ENCODE peak calls at places on chromosomes 6 and 20, in four cellular contexts. K is left ventricle myocardium inferior, R is right atrium auricular region, M is kidney epithelial cell. W is an unnamed sample.

GRCh38 chr20:61807426-61808160 is 258.1 kb downstream of the TAF4 start:
- DNase-seq in K (no peak), M (no peak), R (no peak), W (no peak)

GRCh38 chr6:76684881-76685280 is 612.4 kb upstream of the IMPG1 start:
- DNase-seq in R (no peak), M (no peak), K (no peak), W (no peak)

GRCh38 chr6:79313254-79313653 is 78.8 kb upstream of the HMGN3 start:
- DNase-seq in K (no peak), R (no peak), M (no peak), W (no peak)

GRCh38 chr20:1286267-1287036 is 20.4 kb downstream of the SNPH start:
- DNase-seq in M (no peak), R (no peak), K (no peak), W (no peak)

GRCh38 chr6:113805836-113806500 is 51.2 kb upstream of the MARCKS start:
- DNase-seq in M (no peak), R (no peak), K (no peak), W (no peak)

GRCh38 chr6:68895929-68896328 is 260.8 kb downstream of the ADGRB3 start:
- DNase-seq in K (no peak), M (no peak), R (no peak), W (no peak)

GRCh38 chr6:148869589-148869988 is 122.8 kb downstream of the UST start:
- DNase-seq in K (no peak), M (peak), R (no peak), W (no peak)

GRCh38 chr6:14025160-14025559 is 92.4 kb upstream of the CD83 start:
- DNase-seq in K (no peak), R (no peak), M (no peak), W (no peak)

GRCh38 chr20:62728028-62728780 is 19.6 kb downstream of the NTSR1 start:
- DNase-seq in M (no peak), R (no peak), K (peak), W (no peak)

GRCh38 chr6:23213651-23214050 is 644.3 kb downstream of the HDGFL1 start:
- DNase-seq in K (no peak), M (no peak), R (no peak), W (no peak)

GRCh38 chr20:57990396-57990987 is 238.0 kb downstream of the ANKRD60 start:
- DNase-seq in M (no peak), K (no peak), R (no peak), W (no peak)

GRCh38 chr20:41126719-41127118 is 10.6 kb upstream of the PLCG1 start:
- DNase-seq in K (no peak), R (no peak), M (no peak), W (no peak)

GRCh38 chr6:110613356-110613755 is 136.9 kb upstream of the SLC22A16 start:
- DNase-seq in M (no peak), R (no peak), K (no peak), W (no peak)

GRCh38 chr20:19864130-19864529 is 106.1 kb downstream of the RIN2 start:
- DNase-seq in M (no peak), K (no peak), R (no peak), W (no peak)

GRCh38 chr6:142395768-142396231 is 94.0 kb downstream of the ADGRG6 start:
- DNase-seq in R (no peak), K (no peak), M (no peak), W (no peak)

GRCh38 chr6:7087066-7087465 is 20.7 kb upstream of the RREB1 start:
- DNase-seq in K (no peak), R (no peak), M (no peak), W (no peak)

GRCh38 chr20:46324379-46324778 is 16.1 kb upstream of the CDH22 start:
- DNase-seq in R (no peak), M (no peak), K (no peak), W (no peak)

GRCh38 chr6:35014341-35014740 is 125.3 kb downstream of the ANKS1A start:
- DNase-seq in R (no peak), M (no peak), K (no peak), W (peak)

GRCh38 chr6:170080828-170081368 is 210.0 kb downstream of the DLL1 start:
- DNase-seq in K (peak), M (no peak), R (no peak), W (no peak)

GRCh38 chr20:45044084-45044573 is 56.8 kb downstream of the KCNS1 start:
- DNase-seq in R (no peak), M (peak), K (no peak), W (no peak)

GRCh38 chr6:72619883-72620696 is 1.8 kb upstream of the KCNQ5 start:
- DNase-seq in R (no peak), K (peak), M (no peak), W (peak)

GRCh38 chr6:134517145-134517658 is 199.3 kb upstream of the SGK1 start:
- DNase-seq in K (peak), R (peak), M (no peak), W (no peak)

GRCh38 chr6:125201961-125202729 is 48.6 kb downstream of the TPD52L1 start:
- DNase-seq in K (peak), M (peak), R (peak), W (peak)

GRCh38 chr20:16828666-16829305 is 80.6 kb downstream of the OTOR start:
- DNase-seq in K (no peak), M (no peak), R (no peak), W (no peak)

GRCh38 chr6:132190097-132190814 is 211.0 kb downstream of the MOXD1 start:
- DNase-seq in M (no peak), R (no peak), K (no peak), W (no peak)

GRCh38 chr6:50815436-50816114 is 3.1 kb upstream of the TFAP2B start:
- DNase-seq in M (no peak), R (no peak), K (no peak), W (peak)

GRCh38 chr6:73515204-73516101 is 5.4 kb downstream of the EEF1A1 start:
- DNase-seq in M (no peak), K (no peak), R (no peak), W (peak)

GRCh38 chr6:3195695-3196497 is 31.6 kb downstream of the TUBB2B start:
- DNase-seq in R (no peak), M (no peak), K (no peak), W (no peak)

GRCh38 chr6:15441215-15441868 is 195.5 kb downstream of the JARID2 start:
- DNase-seq in R (no peak), K (no peak), M (no peak), W (no peak)

GRCh38 chr6:97497713-97498331 is 214.8 kb upstream of the MMS22L start:
- DNase-seq in R (peak), K (peak), M (peak), W (peak)

GRCh38 chr6:131979515-131980337 is 28.6 kb upstream of the CCN2 start:
- DNase-seq in M (peak), K (no peak), R (no peak), W (no peak)

GRCh38 chr6:3190779-3191178 is 33.4 kb upstream of the TUBB2A start:
- DNase-seq in M (no peak), R (no peak), K (no peak), W (no peak)

GRCh38 chr6:83221886-83222479 is 28.8 kb downstream of the RWDD2A start:
- DNase-seq in R (no peak), K (no peak), M (no peak), W (no peak)

GRCh38 chr20:14498809-14499208 is 161.4 kb upstream of the FLRT3 start:
- DNase-seq in M (peak), R (no peak), K (no peak), W (no peak)

GRCh38 chr6:209432-210103 is 82.7 kb upstream of the DUSP22 start:
- DNase-seq in M (no peak), K (no peak), R (no peak), W (no peak)

GRCh38 chr6:46005254-46005653 is 10.4 kb downstream of the CLIC5 start:
- DNase-seq in K (no peak), M (no peak), R (no peak), W (no peak)

DNA sequence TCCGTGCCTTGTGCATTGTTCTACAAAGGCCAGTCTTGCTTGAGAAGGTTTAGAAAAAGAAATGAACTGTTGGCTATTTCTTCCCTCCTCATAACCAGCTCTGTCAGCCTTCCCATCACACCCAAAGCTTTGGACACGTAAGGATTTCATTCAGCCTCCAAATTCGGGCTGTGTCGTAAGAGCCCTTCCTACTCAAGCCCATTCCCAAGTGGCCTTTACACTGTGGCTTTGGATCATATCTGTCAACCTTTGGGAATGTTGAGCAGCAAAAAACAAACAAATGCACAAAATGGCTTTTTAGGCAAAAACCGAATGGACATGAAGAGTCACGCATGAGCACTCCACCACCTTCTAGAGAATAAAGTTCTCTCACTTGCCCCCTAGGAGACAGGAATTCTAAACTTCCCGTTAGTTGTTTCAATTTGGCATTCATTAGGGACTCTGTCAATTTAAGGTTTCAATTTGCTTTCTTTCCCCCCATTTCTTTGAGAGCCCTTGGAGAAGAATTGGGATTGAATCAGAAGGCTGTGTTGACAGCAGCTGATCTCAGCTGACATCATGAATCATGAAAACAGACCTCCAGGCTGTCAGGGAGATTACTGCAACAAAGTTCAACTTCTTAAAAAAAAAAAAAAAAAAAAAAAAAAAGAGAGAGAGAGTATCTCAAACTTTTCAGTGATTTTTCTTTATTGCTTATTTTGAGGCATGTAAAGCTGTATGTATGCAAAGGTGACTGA is 110.4 kb downstream of the BCAS1 start:
- DNase-seq in R (no peak), K (peak), M (no peak), W (no peak)
- H3K4me3 ChIP-seq in R (no peak), K (peak), M (no peak), W (no peak)

DNA sequence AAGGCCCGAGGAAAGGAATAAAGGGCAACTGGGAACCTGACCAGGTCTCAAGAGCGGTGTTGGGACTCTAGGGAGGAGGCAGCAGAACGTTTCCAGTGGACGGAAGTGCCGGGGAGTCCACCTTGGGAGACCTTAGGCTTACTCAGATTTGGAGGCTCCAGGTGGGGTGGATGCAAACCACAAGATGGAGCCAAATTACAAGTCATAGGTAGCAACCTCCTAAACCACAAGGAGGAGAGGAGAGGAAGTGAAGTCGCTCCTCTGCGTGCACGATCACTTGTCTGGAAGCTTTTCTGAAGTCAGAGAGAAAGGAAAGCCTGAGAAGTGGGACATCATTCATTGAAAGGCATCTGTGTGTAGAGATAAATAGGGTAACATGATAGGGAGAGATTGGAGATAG is 9.3 kb downstream of the HLA-DOA start:
- DNase-seq in K (no peak), R (no peak), M (no peak), W (no peak)
- TF ChIP-seq CTCF in K (peak), R (peak), M (peak), W (peak)

DNA sequence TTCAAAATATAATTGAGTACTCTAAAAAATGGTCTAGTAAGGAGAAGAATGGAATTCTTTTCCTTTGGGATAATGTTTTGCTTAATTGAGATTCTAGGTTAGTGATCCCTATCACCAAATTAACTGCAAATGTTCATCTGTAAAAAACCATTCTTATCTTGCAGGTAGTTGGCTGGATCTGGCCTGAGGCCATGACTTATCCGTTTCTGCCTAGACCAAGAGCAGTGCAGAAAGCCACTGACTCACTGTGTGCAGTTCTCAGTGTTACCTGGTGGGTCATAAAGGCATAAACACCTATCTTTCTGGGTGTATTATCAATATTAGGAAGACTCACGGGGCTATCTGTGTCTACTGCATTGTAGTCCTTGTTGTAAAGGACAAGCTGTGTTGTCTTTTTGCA is 10.8 kb downstream of the RIPOR2 start:
- DNase-seq in K (no peak), R (no peak), M (no peak), W (no peak)
- H3K4me3 ChIP-seq in K (no peak), R (no peak), M (no peak), W (no peak)

GRCh38 chr6:129699661-129700060 is 10.3 kb downstream of the ARHGAP18 start:
- DNase-seq in R (no peak), K (no peak), M (no peak), W (no peak)
- TF ChIP-seq CTCF in R (no peak), K (no peak), M (no peak), W (no peak)

GRCh38 chr20:49483706-49484101 is 1.2 kb upstream of the KCNB1 start:
- DNase-seq in M (no peak), R (no peak), K (no peak), W (no peak)
- H3K4me3 ChIP-seq in M (no peak), R (peak), K (peak), W (no peak)

GRCh38 chr6:10421508-10422281 is 6.8 kb upstream of the TFAP2A start:
- DNase-seq in K (no peak), R (no peak), M (no peak), W (no peak)
- TF ChIP-seq CTCF in K (no peak), R (no peak), M (no peak), W (no peak)

DNA sequence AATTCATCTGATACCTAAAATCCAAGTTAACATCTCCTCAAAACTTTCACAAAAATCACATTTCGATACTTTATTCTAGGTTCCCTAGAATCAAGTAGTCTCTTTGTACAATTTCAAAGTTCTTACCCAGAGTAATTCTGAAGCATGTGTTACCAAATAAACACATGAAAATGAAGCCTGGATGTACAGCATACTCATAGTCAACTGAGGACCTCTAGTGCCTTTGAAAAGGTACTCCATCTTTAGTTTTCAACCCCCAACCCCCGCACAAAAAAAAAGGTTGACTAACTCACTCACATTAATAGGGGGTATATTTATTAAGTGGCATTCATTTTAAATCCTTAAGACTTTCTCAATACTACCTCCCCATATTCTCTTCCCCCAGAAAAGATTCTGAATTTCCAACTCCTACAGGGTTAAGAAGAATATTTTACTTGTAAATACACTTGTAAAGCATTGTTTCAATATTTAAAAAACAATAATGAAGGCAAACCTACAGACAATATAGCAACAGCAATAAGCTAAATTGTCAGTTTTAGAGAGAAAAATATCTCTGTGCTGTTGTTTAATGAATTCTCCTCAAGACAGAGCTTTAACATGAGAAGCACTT is 3.1 kb downstream of the PLN start:
- DNase-seq in M (no peak), R (no peak), K (no peak), W (peak)
- H3K4me3 ChIP-seq in M (no peak), R (peak), K (peak), W (no peak)

GRCh38 chr6:37696841-37697735 is 595 bp downstream of the MDGA1 start:
- DNase-seq in K (peak), M (no peak), R (no peak), W (no peak)
- TF ChIP-seq CTCF in K (no peak), M (no peak), R (no peak), W (no peak)

GRCh38 chr6:109453594-109454482 is 1.7 kb downstream of the MICAL1 start:
- DNase-seq in R (no peak), K (peak), M (no peak), W (no peak)
- H3K4me3 ChIP-seq in R (no peak), K (peak), M (no peak), W (no peak)

W was measured in retinal pigment epithelial cell.